ENCODE peak calls at places on chromosomes 11 and 22, in five cellular contexts. R is left ventricle myocardium inferior, X is neural progenitor cell, E is AG09309, U is fibroblast of lung. S is an unnamed sample.

GRCh38 chr11:61780581-61781162 is 11.7 kb downstream of the TMEM258 start:
- DNase-seq in R (no peak), U (no peak), E (no peak), X (no peak), S (no peak)

GRCh38 chr11:86743223-86744118 is 56.9 kb upstream of the PRSS23 start:
- DNase-seq in X (no peak), U (peak), R (no peak), E (peak), S (peak)

GRCh38 chr11:2097356-2097997 is 41.7 kb downstream of the IGF2 start:
- DNase-seq in E (peak), X (peak), R (peak), U (peak), S (no peak)

GRCh38 chr11:111585371-111585770 is 16.9 kb upstream of the SIK2 start:
- DNase-seq in R (no peak), U (peak), E (no peak), X (no peak), S (no peak)

GRCh38 chr11:110097459-110098012 is 4.3 kb downstream of the ZC3H12C start:
- DNase-seq in R (no peak), U (peak), X (no peak), E (no peak), S (no peak)

GRCh38 chr11:33695051-33695566 is 5.5 kb downstream of the C11orf91 start:
- DNase-seq in U (no peak), X (no peak), R (peak), E (no peak), S (no peak)

GRCh38 chr11:28243596-28243995 is 135.4 kb downstream of the METTL15 start:
- DNase-seq in R (no peak), U (peak), X (no peak), E (no peak), S (no peak)

GRCh38 chr22:30013201-30013600 is 67.1 kb upstream of the HORMAD2 start:
- DNase-seq in R (no peak), E (no peak), U (no peak), X (no peak), S (no peak)

GRCh38 chr22:45268958-45269844 is 15.5 kb upstream of the UPK3A start:
- DNase-seq in U (peak), X (peak), R (peak), E (no peak), S (no peak)

GRCh38 chr22:29623059-29623458 is 19.6 kb downstream of the NF2 start:
- DNase-seq in X (no peak), E (no peak), U (no peak), R (no peak), S (no peak)

GRCh38 chr11:83687787-83688186 is 401.6 kb upstream of the CCDC90B start:
- DNase-seq in R (no peak), X (no peak), E (no peak), U (no peak), S (no peak)

GRCh38 chr22:23106906-23107367 is 34.9 kb downstream of the RSPH14 start:
- DNase-seq in U (no peak), E (no peak), X (no peak), R (peak), S (no peak)

GRCh38 chr11:61575886-61576516 is 4.9 kb downstream of the SYT7 start:
- DNase-seq in E (no peak), R (peak), X (no peak), U (no peak), S (no peak)

GRCh38 chr11:63920126-63920869 is 3.3 kb upstream of the RCOR2 start:
- DNase-seq in U (peak), E (no peak), R (peak), X (peak), S (no peak)

GRCh38 chr11:119599864-119600593 is 129.0 kb downstream of the NECTIN1 start:
- DNase-seq in U (no peak), E (no peak), X (no peak), R (no peak), S (no peak)

GRCh38 chr11:79160786-79161403 is 279.9 kb downstream of the TENM4 start:
- DNase-seq in R (no peak), X (peak), U (peak), E (no peak), S (no peak)
- TF ChIP-seq CTCF in R (peak), X (peak), U (peak), E (no peak), S (peak)

GRCh38 chr11:32107647-32108046 is 16.8 kb downstream of the RCN1 start:
- DNase-seq in R (no peak), E (no peak), U (no peak), X (no peak), S (no peak)

GRCh38 chr11:32109596-32109995 is 18.7 kb downstream of the RCN1 start:
- DNase-seq in X (peak), U (no peak), R (no peak), E (no peak), S (no peak)

GRCh38 chr11:32108576-32108975 is 17.7 kb downstream of the RCN1 start:
- DNase-seq in U (no peak), E (no peak), R (no peak), X (no peak), S (no peak)

GRCh38 chr11:32110795-32111194 is 19.9 kb downstream of the RCN1 start:
- DNase-seq in X (no peak), R (no peak), U (no peak), E (no peak), S (no peak)

DNA sequence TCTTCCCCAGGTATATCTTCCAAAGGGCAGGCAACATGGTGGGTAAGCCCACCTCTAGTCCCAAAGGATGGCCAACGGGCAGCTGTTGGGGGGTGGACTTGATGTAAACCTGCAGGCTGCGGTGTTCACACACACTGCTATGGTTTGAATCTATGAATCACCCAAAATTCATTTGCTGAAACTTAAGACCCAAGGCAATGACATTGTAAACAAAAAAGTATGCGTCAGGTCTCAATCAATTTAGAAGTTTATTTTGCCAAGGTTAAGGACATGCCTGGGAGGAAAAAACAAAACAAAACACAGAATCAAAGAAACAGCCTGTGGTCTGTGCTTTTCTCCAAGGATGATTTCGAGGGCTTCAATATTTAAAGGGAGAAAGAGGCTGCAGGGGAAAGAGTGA is 18.3 kb downstream of the RCN1 start:
- DNase-seq in U (peak), R (no peak), E (no peak), X (no peak), S (no peak)
- H3K4me3 ChIP-seq in U (no peak), R (no peak), E (no peak), X (no peak), S (no peak)

GRCh38 chr11:12187399-12187798 is 77.0 kb downstream of the MICAL2 start:
- DNase-seq in U (no peak), E (no peak), X (peak), R (no peak), S (no peak)

GRCh38 chr11:12188548-12189317 is 78.3 kb downstream of the MICAL2 start:
- DNase-seq in X (no peak), R (no peak), E (no peak), U (no peak), S (no peak)

GRCh38 chr11:12186683-12187082 is 76.3 kb downstream of the MICAL2 start:
- DNase-seq in U (no peak), E (no peak), R (no peak), X (no peak), S (no peak)

GRCh38 chr11:12190511-12190910 is 80.1 kb downstream of the MICAL2 start:
- DNase-seq in R (no peak), X (no peak), E (no peak), U (no peak), S (no peak)

GRCh38 chr11:12189543-12190235 is 79.3 kb downstream of the MICAL2 start:
- DNase-seq in R (no peak), U (no peak), E (no peak), X (no peak), S (no peak)
- TF ChIP-seq CTCF in R (peak), U (no peak), E (no peak), X (no peak), S (no peak)

GRCh38 chr11:76800466-76801200 is 17.5 kb downstream of the TSKU start:
- DNase-seq in U (no peak), R (no peak), E (no peak), X (no peak), S (no peak)

GRCh38 chr11:76798656-76799055 is 15.5 kb downstream of the TSKU start:
- DNase-seq in U (no peak), E (no peak), X (no peak), R (no peak), S (no peak)

GRCh38 chr11:76798202-76798581 is 15.0 kb downstream of the TSKU start:
- DNase-seq in U (no peak), E (no peak), R (no peak), X (no peak), S (no peak)

GRCh38 chr11:76797341-76798201 is 14.4 kb downstream of the TSKU start:
- DNase-seq in E (no peak), X (no peak), U (no peak), R (no peak), S (no peak)

DNA sequence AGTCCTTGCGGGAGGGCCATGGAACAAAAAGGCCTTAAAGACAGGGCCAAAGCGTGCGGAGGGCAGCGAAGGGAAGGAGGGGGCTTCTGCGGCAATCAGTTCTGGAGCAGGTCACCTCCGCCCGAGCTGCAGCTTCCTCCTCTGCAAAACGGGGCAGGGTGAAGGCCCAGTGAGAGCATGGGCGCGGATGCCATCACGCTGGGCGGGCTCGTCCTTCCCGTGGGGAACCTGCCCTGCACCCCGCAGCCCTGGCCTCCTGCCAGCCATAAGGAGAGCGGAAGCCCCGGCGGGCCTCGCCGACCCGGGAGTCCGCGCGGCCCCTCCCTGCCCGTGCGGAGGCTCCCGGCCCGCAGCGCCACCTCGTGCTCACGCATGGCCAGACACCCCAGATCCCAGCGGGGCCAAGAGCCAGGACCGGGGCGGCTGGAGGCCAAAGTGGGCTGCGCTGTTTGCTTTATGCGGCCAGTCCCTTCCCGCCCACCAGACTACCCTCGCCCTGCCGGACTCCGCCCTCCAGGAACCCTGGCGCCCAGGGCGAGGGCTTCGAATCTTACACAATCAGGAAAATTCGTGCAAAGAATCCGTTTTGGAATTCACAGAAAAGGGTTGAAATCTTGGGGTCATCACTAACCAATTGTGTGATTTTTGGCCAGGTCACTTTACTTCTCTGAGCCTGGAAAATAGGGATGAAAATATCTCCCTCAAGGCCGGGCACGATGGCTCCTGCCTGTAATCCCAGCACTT is 16.1 kb downstream of the TSKU start:
- DNase-seq in X (peak), R (peak), E (no peak), U (peak), S (no peak)
- H3K4me3 ChIP-seq in X (peak), R (peak), E (peak), U (no peak), S (peak)

GRCh38 chr11:73288873-73289707 is 17.0 kb downstream of the P2RY6 start:
- DNase-seq in R (peak), X (peak), U (peak), E (no peak), S (peak)
- TF ChIP-seq CTCF in R (peak), X (peak), U (peak), E (peak), S (peak)